ENCODE peak calls at places on chromosomes 16 and 17, in four cellular contexts. H, D, S and L are unnamed samples.

GRCh38 chr16:78040396-78040795 is 18.0 kb downstream of the CLEC3A start:
- DNase-seq in D (no peak), H (no peak), S (no peak), L (no peak)

GRCh38 chr16:86242244-86243122 is 267.8 kb upstream of the FOXF1 start:
- DNase-seq in S (no peak), H (no peak), D (no peak), L (no peak)

GRCh38 chr16:84312783-84313382 is 18.2 kb downstream of the WFDC1 start:
- DNase-seq in S (peak; percentile 57), D (no peak), H (no peak), L (no peak)

GRCh38 chr16:4461250-4462085 is 13.0 kb downstream of the NMRAL1 start:
- DNase-seq in S (no peak), H (no peak), D (no peak), L (no peak)

GRCh38 chr16:85924675-85925074 is 25.7 kb downstream of the IRF8 start:
- DNase-seq in H (no peak), D (no peak), S (no peak), L (no peak)

GRCh38 chr16:53355064-53355463 is 79.2 kb upstream of the RBL2 start:
- DNase-seq in D (no peak), S (no peak), H (no peak), L (no peak)

GRCh38 chr16:85284138-85284897 is 172.0 kb upstream of the CIBAR2 start:
- DNase-seq in S (no peak), D (no peak), H (no peak), L (no peak)

GRCh38 chr17:9044796-9045470 is 23.6 kb downstream of the NTN1 start:
- DNase-seq in D (no peak), S (no peak), H (no peak), L (no peak)

GRCh38 chr16:77404823-77405222 is 30.0 kb downstream of the ADAMTS18 start:
- DNase-seq in H (no peak), S (no peak), D (no peak), L (no peak)

GRCh38 chr17:68061512-68062313 is 26.2 kb downstream of the KPNA2 start:
- DNase-seq in H (no peak), D (peak; percentile 21), S (no peak), L (no peak)

GRCh38 chr16:22353188-22353919 is 21.1 kb downstream of the CDR2 start:
- DNase-seq in D (peak; percentile 28), H (peak; percentile 63), S (peak; percentile 19), L (no peak)

GRCh38 chr16:63925221-63925620 is 1196.6 kb downstream of the CDH11 start:
- DNase-seq in S (no peak), H (no peak), D (no peak), L (no peak)

GRCh38 chr17:751269-752001 is 629 bp downstream of the GEMIN4 start:
- DNase-seq in S (no peak), H (no peak), D (peak; percentile 39), L (no peak)

GRCh38 chr17:14205992-14206461 is 30.6 kb downstream of the CDRT15 start:
- DNase-seq in S (peak; percentile 86), D (no peak), H (no peak), L (no peak)

GRCh38 chr17:78746949-78747269 is 35.2 kb downstream of the CYTH1 start:
- DNase-seq in S (no peak), H (no peak), D (no peak), L (no peak)

GRCh38 chr16:29024280-29024679 is 39.4 kb downstream of the LAT start:
- DNase-seq in S (no peak), H (no peak), D (no peak), L (no peak)

GRCh38 chr16:49347476-49347875 is 26.1 kb upstream of the C16orf78 start:
- DNase-seq in S (no peak), D (no peak), H (no peak), L (no peak)

GRCh38 chr17:76119409-76120371 is 16.1 kb upstream of the EXOC7 start:
- DNase-seq in D (no peak), H (no peak), S (no peak), L (no peak)

GRCh38 chr16:852451-853185 is 52.1 kb upstream of the GNG13 start:
- DNase-seq in D (no peak), S (no peak), H (no peak), L (no peak)

GRCh38 chr16:77234611-77235010 is 35.4 kb downstream of the SYCE1L start:
- DNase-seq in D (no peak), S (no peak), H (no peak), L (no peak)

GRCh38 chr17:70961341-70961740 is 792.0 kb downstream of the KCNJ2 start:
- DNase-seq in S (no peak), H (no peak), D (no peak), L (no peak)

GRCh38 chr17:58005031-58005727 is 1.9 kb downstream of the SRSF1 start:
- DNase-seq in H (no peak), S (no peak), D (no peak), L (no peak)

GRCh38 chr16:65071371-65072311 is 50.2 kb downstream of the CDH11 start:
- DNase-seq in H (no peak), S (no peak), D (peak; percentile 4), L (no peak)

GRCh38 chr17:59972778-59973177 is 8.2 kb upstream of the RNFT1 start:
- DNase-seq in S (no peak), H (no peak), D (no peak), L (no peak)

GRCh38 chr16:55294129-55294528 is 29.9 kb upstream of the IRX6 start:
- DNase-seq in H (no peak), D (no peak), S (no peak), L (no peak)

GRCh38 chr17:22467720-22468119 is 775.4 kb downstream of the KCNJ18 start:
- DNase-seq in S (no peak), H (no peak), D (no peak), L (no peak)

GRCh38 chr17:28416703-28417311 is 10.8 kb upstream of the SLC46A1 start:
- DNase-seq in S (peak; percentile 60), H (no peak), D (peak; percentile 61), L (no peak)

GRCh38 chr17:15397605-15398004 is 56.2 kb upstream of the TEKT3 start:
- DNase-seq in D (no peak), S (no peak), H (no peak), L (no peak)

GRCh38 chr17:15393414-15393813 is 52.0 kb upstream of the TEKT3 start:
- DNase-seq in H (no peak), S (no peak), D (no peak), L (no peak)

GRCh38 chr17:15388356-15389046 is 47.1 kb upstream of the TEKT3 start:
- DNase-seq in H (no peak), S (no peak), D (no peak), L (no peak)

GRCh38 chr17:15395091-15395490 is 53.7 kb upstream of the TEKT3 start:
- DNase-seq in H (no peak), S (no peak), D (no peak), L (no peak)

DNA sequence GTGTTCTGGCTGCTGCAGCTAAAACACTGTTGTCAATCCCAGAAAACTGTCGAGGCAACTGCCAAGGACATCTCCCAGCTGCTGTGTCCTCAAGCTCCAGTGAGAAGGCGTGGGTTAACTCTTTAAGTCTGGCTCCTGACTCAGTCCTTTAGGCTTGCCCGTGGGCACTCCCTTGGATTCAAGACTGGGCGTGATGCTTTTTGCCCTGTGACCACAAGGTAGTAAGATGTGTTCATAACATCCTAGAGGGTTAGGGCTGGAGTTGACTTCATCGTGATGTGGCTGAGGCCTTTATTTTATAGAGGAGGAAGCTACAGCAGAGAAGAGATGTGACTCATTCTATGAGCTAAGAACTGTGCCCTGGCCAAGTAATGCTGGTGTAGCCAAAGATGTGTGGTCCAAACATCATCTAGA is 50.9 kb upstream of the TEKT3 start:
- DNase-seq in S (no peak), H (no peak), D (peak; percentile 18), L (no peak)
- TF ChIP-seq POLR2AphosphoS5 in S (no peak), H (no peak), D (no peak), L (no peak)

GRCh38 chr17:77407321-77408277 is 266.8 kb downstream of the SEC14L1 start:
- DNase-seq in H (no peak), D (no peak), S (no peak), L (no peak)

GRCh38 chr17:77409282-77410161 is 268.8 kb downstream of the SEC14L1 start:
- DNase-seq in H (no peak), S (no peak), D (no peak), L (no peak)

GRCh38 chr17:77410470-77410869 is 269.7 kb downstream of the SEC14L1 start:
- DNase-seq in H (no peak), S (no peak), D (no peak), L (no peak)

GRCh38 chr17:77405867-77406513 is 265.2 kb downstream of the SEC14L1 start:
- DNase-seq in S (no peak), D (no peak), H (no peak), L (no peak)

DNA sequence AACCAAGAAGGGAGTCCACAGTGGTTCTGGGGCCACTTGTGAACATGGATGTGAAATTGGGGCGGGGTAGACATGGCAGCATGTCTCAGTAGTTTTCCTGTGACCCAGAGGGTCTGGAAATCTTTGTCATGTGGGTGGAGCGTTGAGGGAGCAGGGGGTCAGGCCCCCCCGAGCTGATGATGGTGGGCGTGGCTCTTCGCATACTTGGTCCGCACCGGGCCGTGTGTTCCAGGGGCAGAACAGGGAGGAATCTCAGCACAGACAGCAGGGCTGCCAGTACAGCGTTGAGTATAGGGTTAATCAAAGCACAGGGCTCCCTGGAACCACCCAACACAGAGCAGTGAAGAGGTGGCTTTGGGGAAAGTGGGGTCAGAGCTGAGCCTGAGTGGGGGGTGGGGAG is 267.5 kb downstream of the SEC14L1 start:
- DNase-seq in H (no peak), D (no peak), S (no peak), L (no peak)
- H3K9ac ChIP-seq in H (no peak overlapping the region), D (no peak overlapping the region), S (no peak overlapping the region), L (no peak overlapping the region)

GRCh38 chr17:63823659-63824331 is 3.4 kb upstream of the PSMC5 start:
- DNase-seq in H (no peak), S (no peak), D (no peak), L (no peak)
- TF ChIP-seq POLR2AphosphoS5 in H (no peak), S (no peak), D (no peak), L (no peak)

GRCh38 chr17:39605492-39606433 is 2.0 kb downstream of the NEUROD2 start:
- DNase-seq in D (peak; percentile 13), H (no peak), S (no peak), L (no peak)
- H3K9ac ChIP-seq in D (no peak overlapping the region), H (no peak overlapping the region), S (no peak overlapping the region), L (no peak overlapping the region)

GRCh38 chr17:50056961-50057330 is 1.0 kb downstream of the ITGA3 start:
- DNase-seq in H (no peak), S (no peak), D (peak; percentile 26), L (no peak)

GRCh38 chr17:50056217-50056960 is 479 bp downstream of the ITGA3 start:
- DNase-seq in H (no peak), S (no peak), D (peak; percentile 68), L (no peak)

GRCh38 chr17:50055426-50056216 is at the start of gene ITGA3:
- DNase-seq in H (no peak), S (peak; percentile 98), D (peak; percentile 80), L (no peak)

GRCh38 chr17:50053654-50053960 is 2.3 kb upstream of the ITGA3 start:
- DNase-seq in S (no peak), D (no peak), H (no peak), L (no peak)

GRCh38 chr17:50055055-50055425 is 870 bp upstream of the ITGA3 start:
- DNase-seq in H (no peak), S (peak; percentile 93), D (peak; percentile 17), L (no peak)
- TF ChIP-seq POLR2AphosphoS5 in H (no peak), S (peak; percentile 98), D (no peak), L (no peak)

GRCh38 chr17:41775394-41776226 is 10.9 kb downstream of the JUP start:
- DNase-seq in H (no peak), S (no peak), D (no peak), L (no peak)
- H3K9ac ChIP-seq in H (no peak overlapping the region), S (peak overlapping the region; percentile 40), D (peak overlapping the region; percentile 36), L (no peak overlapping the region)